ENCODE peak calls at places on chromosomes 11 and 22, in eight cellular contexts. C is psoas muscle, V is A549, P is uterus, U is H9, X is AG04450, Z is dorsolateral prefrontal cortex, Q is cardiac fibroblast. A is an unnamed sample.

GRCh38 chr11:119480375-119481020 is 57.5 kb upstream of the THY1 start:
- DNase-seq in C (no peak), V (no peak), P (no peak), U (peak), X (no peak), Z (peak), Q (no peak), A (no peak)

GRCh38 chr11:11027271-11027670 is 169.4 kb upstream of the ZBED5 start:
- DNase-seq in C (no peak), V (peak), P (no peak), U (no peak), X (no peak), Z (no peak), Q (peak), A (no peak)

GRCh38 chr11:77019976-77020591 is 14.1 kb upstream of the B3GNT6 start:
- DNase-seq in C (no peak), V (peak), P (no peak), U (no peak), X (no peak), Z (no peak), Q (peak), A (no peak)

GRCh38 chr11:97814325-97814959 is 1206.3 kb upstream of the CNTN5 start:
- DNase-seq in C (no peak), V (no peak), P (no peak), U (no peak), X (no peak), Z (no peak), Q (peak), A (no peak)

GRCh38 chr11:86576946-86577624 is 95.3 kb downstream of the ME3 start:
- DNase-seq in C (no peak), V (no peak), P (no peak), U (no peak), X (no peak), Z (no peak), Q (no peak), A (no peak)

GRCh38 chr11:65663634-65664200 is 1.0 kb upstream of the RELA start:
- DNase-seq in C (peak), V (no peak), P (peak), U (no peak), X (no peak), Z (peak), Q (peak), A (peak)

GRCh38 chr11:116173506-116173905 is 599.3 kb downstream of the BUD13 start:
- DNase-seq in C (no peak), V (no peak), P (no peak), U (no peak), X (no peak), Z (no peak), Q (no peak), A (peak)

GRCh38 chr11:102615077-102615893 is 9.8 kb downstream of the MMP20 start:
- DNase-seq in C (no peak), V (no peak), P (no peak), U (no peak), X (no peak), Z (no peak), Q (no peak), A (no peak)

GRCh38 chr22:19875531-19876313 is 21.0 kb upstream of the GNB1L start:
- DNase-seq in C (peak), V (no peak), P (peak), U (no peak), X (no peak), Z (no peak), Q (peak), A (no peak)

GRCh38 chr22:42644422-42645340 is 4.3 kb upstream of the ATP5MGL start:
- DNase-seq in C (peak), V (no peak), P (no peak), U (peak), X (no peak), Z (no peak), Q (peak), A (no peak)

GRCh38 chr11:31809543-31809856 is 1.6 kb downstream of the PAX6 start:
- DNase-seq in C (no peak), V (no peak), P (no peak), U (no peak), X (no peak), Z (no peak), Q (no peak), A (no peak)

GRCh38 chr11:26676641-26677040 is 45.2 kb downstream of the SLC5A12 start:
- DNase-seq in C (no peak), V (no peak), P (no peak), U (no peak), X (no peak), Z (no peak), Q (no peak), A (no peak)

GRCh38 chr11:94732617-94733292 is 35.4 kb upstream of the AMOTL1 start:
- DNase-seq in C (peak), V (peak), P (peak), U (no peak), X (peak), Z (no peak), Q (peak), A (peak)

GRCh38 chr11:12789574-12789973 is 115.4 kb downstream of the TEAD1 start:
- DNase-seq in C (no peak), V (no peak), P (no peak), U (no peak), X (no peak), Z (no peak), Q (no peak), A (no peak)

GRCh38 chr11:1153951-1154487 is 3.7 kb upstream of the MUC5AC start:
- DNase-seq in C (peak), V (peak), P (no peak), U (peak), X (peak), Z (no peak), Q (peak), A (peak)

GRCh38 chr11:7046474-7046873 is 26.2 kb downstream of the NLRP14 start:
- DNase-seq in C (no peak), V (no peak), P (no peak), U (no peak), X (peak), Z (no peak), Q (peak), A (no peak)

GRCh38 chr11:63866211-63866610 is 27.3 kb downstream of the MARK2 start:
- DNase-seq in C (peak), V (no peak), P (no peak), U (no peak), X (no peak), Z (no peak), Q (peak), A (no peak)

GRCh38 chr11:121540627-121541026 is 87.9 kb upstream of the SORL1-AS1 start:
- DNase-seq in C (no peak), V (no peak), P (no peak), U (no peak), X (no peak), Z (no peak), Q (no peak), A (no peak)

GRCh38 chr11:48880021-48880441 is 103.7 kb downstream of the TRIM51G start:
- DNase-seq in C (peak), V (no peak), P (peak), U (peak), X (no peak), Z (no peak), Q (no peak), A (no peak)

GRCh38 chr11:77308838-77309237 is 7.4 kb upstream of the GDPD4 start:
- DNase-seq in C (no peak), V (no peak), P (no peak), U (no peak), X (no peak), Z (no peak), Q (no peak), A (no peak)

GRCh38 chr11:46119352-46120216 is 1.7 kb downstream of the PHF21A start:
- DNase-seq in C (peak), V (peak), P (peak), U (no peak), X (no peak), Z (peak), Q (peak), A (peak)

GRCh38 chr11:89181111-89181510 is 3.4 kb downstream of the TYR start:
- DNase-seq in C (no peak), V (no peak), P (no peak), U (no peak), X (no peak), Z (no peak), Q (no peak), A (no peak)

GRCh38 chr11:12810497-12810896 is 136.3 kb downstream of the TEAD1 start:
- DNase-seq in C (no peak), V (no peak), P (peak), U (no peak), X (no peak), Z (no peak), Q (peak), A (no peak)

GRCh38 chr11:65102142-65103095 is 6.4 kb downstream of the VPS51 start:
- DNase-seq in C (no peak), V (no peak), P (no peak), U (no peak), X (no peak), Z (peak), Q (peak), A (no peak)

GRCh38 chr11:19648321-19648720 is 64.3 kb upstream of the NAV2 start:
- DNase-seq in C (no peak), V (no peak), P (no peak), U (no peak), X (no peak), Z (no peak), Q (no peak), A (no peak)

GRCh38 chr11:76773921-76774361 is 9.2 kb upstream of the TSKU start:
- DNase-seq in C (no peak), V (no peak), P (peak), U (no peak), X (no peak), Z (no peak), Q (no peak), A (no peak)

GRCh38 chr22:42473484-42474193 is 41.4 kb upstream of the NFAM1 start:
- DNase-seq in C (no peak), V (peak), P (no peak), U (no peak), X (peak), Z (no peak), Q (peak), A (peak)

GRCh38 chr11:62142043-62142375 is 18.2 kb downstream of the INCENP start:
- DNase-seq in C (no peak), V (no peak), P (no peak), U (no peak), X (no peak), Z (no peak), Q (no peak), A (no peak)

GRCh38 chr11:62142921-62143320 is 19.1 kb downstream of the INCENP start:
- DNase-seq in C (no peak), V (no peak), P (peak), U (no peak), X (no peak), Z (peak), Q (peak), A (no peak)

GRCh38 chr11:62145261-62145871 is 21.6 kb downstream of the INCENP start:
- DNase-seq in C (no peak), V (no peak), P (no peak), U (peak), X (no peak), Z (no peak), Q (no peak), A (no peak)

GRCh38 chr11:62144641-62145255 is 20.9 kb downstream of the INCENP start:
- DNase-seq in C (no peak), V (no peak), P (no peak), U (peak), X (no peak), Z (no peak), Q (no peak), A (no peak)

DNA sequence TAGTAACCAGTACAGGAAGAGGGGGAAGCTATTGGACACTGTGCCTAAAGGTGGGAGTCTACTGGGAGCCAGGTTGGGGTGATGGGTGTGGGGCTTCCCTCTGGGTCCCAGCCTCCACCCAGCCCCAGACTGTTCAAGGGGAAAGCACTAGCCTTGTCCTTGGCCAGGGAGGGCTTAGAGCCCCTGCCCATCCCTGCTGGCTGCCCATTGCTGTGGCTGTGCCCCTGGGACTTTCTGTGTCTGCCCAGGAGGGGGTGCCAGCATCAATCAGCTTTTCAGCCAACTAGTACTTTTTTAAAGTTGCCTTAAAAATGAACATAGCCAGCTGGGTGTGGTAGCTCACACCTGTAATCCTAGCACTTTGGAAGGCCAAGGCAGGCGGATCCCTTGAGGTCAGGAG is 19.9 kb downstream of the INCENP start:
- DNase-seq in C (no peak), V (no peak), P (no peak), U (peak), X (no peak), Z (no peak), Q (no peak), A (no peak)
- TF ChIP-seq CTCF in C (no peak), V (no peak), P (no peak), U (peak), X (peak), Z (no peak), Q (peak), A (no peak)

GRCh38 chr22:26139320-26139719 is 29.9 kb upstream of the SEZ6L start:
- DNase-seq in C (no peak), V (no peak), P (no peak), U (no peak), X (no peak), Z (peak), Q (no peak), A (no peak)

GRCh38 chr22:26131755-26132154 is 37.5 kb upstream of the SEZ6L start:
- DNase-seq in C (no peak), V (no peak), P (no peak), U (no peak), X (no peak), Z (no peak), Q (no peak), A (no peak)

GRCh38 chr22:26134654-26135330 is 34.5 kb upstream of the SEZ6L start:
- DNase-seq in C (no peak), V (peak), P (no peak), U (no peak), X (no peak), Z (no peak), Q (no peak), A (no peak)
- TF ChIP-seq CTCF in C (no peak), V (no peak), P (no peak), U (peak), X (no peak), Z (no peak), Q (no peak), A (peak)

GRCh38 chr11:99535819-99536218 is 515.1 kb downstream of the CNTN5 start:
- DNase-seq in C (no peak), V (no peak), P (no peak), U (no peak), X (no peak), Z (no peak), Q (no peak), A (no peak)

GRCh38 chr11:99531468-99531867 is 510.7 kb downstream of the CNTN5 start:
- DNase-seq in C (no peak), V (no peak), P (no peak), U (no peak), X (no peak), Z (no peak), Q (no peak), A (no peak)

GRCh38 chr11:99535406-99535805 is 514.7 kb downstream of the CNTN5 start:
- DNase-seq in C (no peak), V (no peak), P (no peak), U (no peak), X (no peak), Z (no peak), Q (no peak), A (no peak)

GRCh38 chr11:99534812-99535211 is 514.1 kb downstream of the CNTN5 start:
- DNase-seq in C (no peak), V (no peak), P (no peak), U (no peak), X (peak), Z (no peak), Q (peak), A (no peak)
- TF ChIP-seq CTCF in C (no peak), V (no peak), P (no peak), U (no peak), X (no peak), Z (no peak), Q (no peak), A (no peak)

DNA sequence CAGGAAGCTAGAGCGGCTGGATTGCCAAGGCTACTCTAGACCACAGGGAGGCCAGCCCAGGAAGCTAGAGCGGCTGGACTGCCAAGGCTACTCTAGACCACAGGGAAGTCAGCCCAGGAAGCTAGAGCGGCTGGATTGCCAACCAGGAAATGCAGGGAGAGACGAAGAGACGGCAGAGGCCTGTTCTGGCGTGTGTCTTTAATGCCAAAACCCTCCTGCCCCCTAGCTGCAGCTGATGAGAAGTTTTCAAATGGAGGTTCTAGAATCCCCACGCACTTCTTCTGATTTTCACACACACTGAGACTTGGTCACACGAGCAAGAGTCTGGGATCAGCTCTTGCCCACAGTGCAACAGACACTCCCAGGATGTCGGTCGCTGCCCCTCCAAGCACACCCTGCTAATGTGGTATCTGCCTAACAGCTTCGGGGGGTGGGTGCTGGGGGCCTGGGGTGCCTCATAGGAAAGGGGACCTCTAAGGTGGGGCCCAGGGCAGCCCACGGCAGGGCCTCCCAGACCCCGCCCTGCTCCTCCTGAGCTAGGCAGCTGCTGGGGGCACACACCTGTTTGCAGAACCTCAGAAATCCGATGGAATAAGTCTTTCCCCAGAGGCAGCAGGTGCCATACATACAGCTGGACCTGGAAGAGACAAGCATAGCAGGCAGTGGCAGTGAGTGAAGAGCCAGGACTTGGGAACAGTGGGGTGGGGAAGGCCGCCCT is 28.5 kb downstream of the MAFF start:
- DNase-seq in C (no peak), V (peak), P (no peak), U (peak), X (no peak), Z (peak), Q (peak), A (peak)
- TF ChIP-seq CTCF in C (peak), V (no peak), P (peak), U (peak), X (peak), Z (peak), Q (peak), A (peak)

GRCh38 chr11:125222494-125222893 is 57.9 kb downstream of the PKNOX2 start:
- DNase-seq in C (no peak), V (no peak), P (no peak), U (no peak), X (no peak), Z (no peak), Q (no peak), A (no peak)

GRCh38 chr11:125225401-125225800 is 60.9 kb downstream of the PKNOX2 start:
- DNase-seq in C (no peak), V (no peak), P (no peak), U (no peak), X (no peak), Z (no peak), Q (no peak), A (no peak)

GRCh38 chr11:125223901-125224331 is 59.4 kb downstream of the PKNOX2 start:
- DNase-seq in C (no peak), V (no peak), P (no peak), U (no peak), X (no peak), Z (no peak), Q (no peak), A (no peak)

GRCh38 chr11:125226701-125227100 is 62.1 kb downstream of the PKNOX2 start:
- DNase-seq in C (no peak), V (no peak), P (no peak), U (no peak), X (no peak), Z (no peak), Q (no peak), A (no peak)

GRCh38 chr11:125224391-125225015 is 60.0 kb downstream of the PKNOX2 start:
- DNase-seq in C (peak), V (no peak), P (peak), U (peak), X (no peak), Z (peak), Q (peak), A (peak)
- TF ChIP-seq CTCF in C (peak), V (no peak), P (peak), U (peak), X (peak), Z (peak), Q (peak), A (no peak)

DNA sequence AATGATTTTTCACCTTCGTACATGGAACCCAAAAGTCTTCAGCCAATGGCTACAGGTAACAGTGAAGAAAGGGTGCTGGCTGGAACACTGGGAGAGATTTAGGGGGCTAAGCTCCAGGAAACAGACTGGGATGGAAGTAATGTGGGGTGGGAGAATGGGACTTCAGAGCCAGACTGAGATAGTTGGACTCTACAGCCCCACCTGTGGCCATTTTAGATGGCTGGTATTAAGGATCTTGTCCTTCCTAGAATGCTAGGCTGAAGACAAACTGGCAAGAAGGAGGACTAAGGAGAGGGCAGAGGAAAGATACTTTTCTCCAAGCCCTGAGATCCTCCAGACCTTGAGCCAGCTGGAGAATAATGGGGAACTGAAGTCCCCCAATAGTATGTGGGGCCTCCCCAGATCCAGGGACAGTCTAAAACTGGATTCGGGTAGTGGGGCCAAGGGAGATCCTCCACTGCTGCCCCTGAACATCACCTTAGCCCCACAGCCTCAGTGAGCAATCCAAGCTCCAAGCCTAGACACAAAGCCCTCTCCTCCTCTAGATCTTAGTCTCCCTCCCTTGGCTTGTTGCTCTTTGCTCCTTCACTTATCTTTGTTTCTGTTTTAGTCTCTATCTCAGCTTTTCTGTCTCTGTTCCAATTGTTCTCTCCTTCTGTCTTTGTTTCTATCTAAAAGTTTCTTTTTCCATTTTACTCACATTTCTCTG is 16.1 kb upstream of the RRAS2 start:
- DNase-seq in C (no peak), V (peak), P (no peak), U (peak), X (no peak), Z (no peak), Q (no peak), A (no peak)
- TF ChIP-seq CTCF in C (peak), V (no peak), P (no peak), U (peak), X (no peak), Z (no peak), Q (no peak), A (peak)

GRCh38 chr22:31818481-31819392 is 64.9 kb downstream of the DEPDC5 start:
- DNase-seq in C (no peak), V (peak), P (no peak), U (no peak), X (no peak), Z (no peak), Q (peak), A (no peak)
- TF ChIP-seq CTCF in C (no peak), V (no peak), P (no peak), U (peak), X (no peak), Z (no peak), Q (no peak), A (no peak)

GRCh38 chr11:126718319-126718718 is 282.3 kb downstream of the KIRREL3 start:
- DNase-seq in C (no peak), V (peak), P (no peak), U (no peak), X (no peak), Z (no peak), Q (no peak), A (no peak)

GRCh38 chr11:126719740-126720139 is 280.8 kb downstream of the KIRREL3 start:
- DNase-seq in C (no peak), V (no peak), P (no peak), U (no peak), X (no peak), Z (no peak), Q (no peak), A (no peak)

GRCh38 chr11:126712017-126712625 is 288.4 kb downstream of the KIRREL3 start:
- DNase-seq in C (no peak), V (no peak), P (no peak), U (no peak), X (no peak), Z (peak), Q (no peak), A (no peak)

GRCh38 chr11:126720539-126721235 is 279.9 kb downstream of the KIRREL3 start:
- DNase-seq in C (no peak), V (no peak), P (no peak), U (no peak), X (no peak), Z (no peak), Q (no peak), A (no peak)

GRCh38 chr11:126716456-126717083 is 284.0 kb downstream of the KIRREL3 start:
- DNase-seq in C (no peak), V (peak), P (no peak), U (peak), X (no peak), Z (peak), Q (peak), A (peak)
- TF ChIP-seq CTCF in C (peak), V (peak), P (no peak), U (peak), X (peak), Z (peak), Q (peak), A (peak)